ENCODE peak calls at places on chromosomes 5 and 9, in six cellular contexts. G is A549, Q is SK-N-SH, L is HepG2, I is GM12878, D is IMR-90. J is an unnamed sample.

GRCh38 chr5:151030377-151030776 is 10.0 kb downstream of the GPX3 start:
- DNase-seq in G (no peak), Q (no peak), L (no peak), I (no peak), D (no peak), J (no peak)

GRCh38 chr5:170251462-170251861 is 18.7 kb downstream of the C5orf58 start:
- DNase-seq in G (no peak), Q (no peak), L (no peak), I (no peak), D (no peak), J (no peak)

GRCh38 chr5:9456435-9457042 is 89.3 kb downstream of the SEMA5A start:
- DNase-seq in G (no peak), Q (peak), L (no peak), I (no peak), D (peak), J (no peak)

GRCh38 chr5:53262348-53262970 is 152.9 kb upstream of the MOCS2 start:
- DNase-seq in G (peak), Q (peak), L (peak), I (no peak), D (peak), J (peak)

GRCh38 chr9:122226142-122226757 is 2.5 kb downstream of the LHX6 start:
- DNase-seq in G (no peak), Q (peak), L (no peak), I (no peak), D (no peak), J (no peak)

GRCh38 chr5:17951392-17952169 is 317.3 kb downstream of the TAF11L14 start:
- DNase-seq in G (peak), Q (no peak), L (no peak), I (no peak), D (no peak), J (no peak)

GRCh38 chr9:78363221-78363620 is 66.3 kb downstream of the PSAT1 start:
- DNase-seq in G (no peak), Q (no peak), L (no peak), I (no peak), D (peak), J (no peak)

GRCh38 chr9:72753261-72753893 is 199.5 kb downstream of the ALDH1A1 start:
- DNase-seq in G (peak), Q (no peak), L (no peak), I (no peak), D (peak), J (no peak)

GRCh38 chr5:98929123-98929981 is 545 bp upstream of the CHD1 start:
- DNase-seq in G (peak), Q (peak), L (peak), I (peak), D (peak), J (peak)

GRCh38 chr5:159642379-159642778 is 273.9 kb upstream of the ADRA1B start:
- DNase-seq in G (no peak), Q (no peak), L (no peak), I (no peak), D (no peak), J (no peak)

DNA sequence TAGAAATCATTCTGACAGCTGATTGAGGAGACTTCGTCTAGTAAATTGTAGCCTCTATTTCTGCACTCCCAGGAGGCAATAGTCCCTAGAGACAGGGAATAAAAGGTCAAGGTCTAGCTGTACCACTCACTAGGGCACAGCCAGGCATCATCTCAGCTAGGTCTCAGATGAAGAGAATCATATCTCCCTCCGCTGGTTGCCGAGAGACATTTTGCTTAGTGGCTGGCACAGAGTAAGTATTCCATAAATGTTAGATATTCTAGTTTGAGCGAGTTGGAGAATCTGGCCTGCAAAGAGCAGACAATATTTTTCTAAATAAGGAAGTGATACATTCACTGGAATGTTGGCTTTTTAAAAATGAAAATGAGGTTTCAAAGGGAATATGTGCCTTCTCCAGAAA is 180.4 kb upstream of the ACTBL2 start:
- DNase-seq in G (no peak), Q (no peak), L (no peak), I (no peak), D (peak), J (no peak)
- TF ChIP-seq SMC3 in G (no peak), Q (peak), L (no peak), I (no peak), D (no peak), J (no peak)

GRCh38 chr5:2741946-2742345 is 9.5 kb downstream of the IRX2 start:
- DNase-seq in G (no peak), Q (no peak), L (no peak), I (no peak), D (no peak), J (no peak)

GRCh38 chr5:2739360-2740050 is 12.0 kb downstream of the IRX2 start:
- DNase-seq in G (no peak), Q (no peak), L (no peak), I (no peak), D (no peak), J (no peak)

GRCh38 chr5:2738700-2739359 is 12.6 kb downstream of the IRX2 start:
- DNase-seq in G (no peak), Q (no peak), L (no peak), I (no peak), D (no peak), J (no peak)

GRCh38 chr5:2740849-2741555 is 10.5 kb downstream of the IRX2 start:
- DNase-seq in G (no peak), Q (no peak), L (no peak), I (no peak), D (no peak), J (no peak)

GRCh38 chr5:2740051-2740848 is 11.2 kb downstream of the IRX2 start:
- DNase-seq in G (no peak), Q (no peak), L (no peak), I (no peak), D (no peak), J (no peak)
- TF ChIP-seq SMC3 in G (no peak), Q (no peak), L (no peak), I (no peak), D (no peak), J (no peak)

GRCh38 chr5:79544136-79544535 is 30.2 kb upstream of the HOMER1 start:
- DNase-seq in G (no peak), Q (no peak), L (no peak), I (no peak), D (no peak), J (no peak)

GRCh38 chr5:79547429-79547822 is 33.5 kb upstream of the HOMER1 start:
- DNase-seq in G (no peak), Q (no peak), L (peak), I (no peak), D (no peak), J (no peak)

GRCh38 chr5:79547982-79548381 is 34.0 kb upstream of the HOMER1 start:
- DNase-seq in G (no peak), Q (no peak), L (no peak), I (no peak), D (no peak), J (no peak)

GRCh38 chr5:79540939-79541338 is 27.0 kb upstream of the HOMER1 start:
- DNase-seq in G (no peak), Q (no peak), L (peak), I (no peak), D (no peak), J (no peak)

DNA sequence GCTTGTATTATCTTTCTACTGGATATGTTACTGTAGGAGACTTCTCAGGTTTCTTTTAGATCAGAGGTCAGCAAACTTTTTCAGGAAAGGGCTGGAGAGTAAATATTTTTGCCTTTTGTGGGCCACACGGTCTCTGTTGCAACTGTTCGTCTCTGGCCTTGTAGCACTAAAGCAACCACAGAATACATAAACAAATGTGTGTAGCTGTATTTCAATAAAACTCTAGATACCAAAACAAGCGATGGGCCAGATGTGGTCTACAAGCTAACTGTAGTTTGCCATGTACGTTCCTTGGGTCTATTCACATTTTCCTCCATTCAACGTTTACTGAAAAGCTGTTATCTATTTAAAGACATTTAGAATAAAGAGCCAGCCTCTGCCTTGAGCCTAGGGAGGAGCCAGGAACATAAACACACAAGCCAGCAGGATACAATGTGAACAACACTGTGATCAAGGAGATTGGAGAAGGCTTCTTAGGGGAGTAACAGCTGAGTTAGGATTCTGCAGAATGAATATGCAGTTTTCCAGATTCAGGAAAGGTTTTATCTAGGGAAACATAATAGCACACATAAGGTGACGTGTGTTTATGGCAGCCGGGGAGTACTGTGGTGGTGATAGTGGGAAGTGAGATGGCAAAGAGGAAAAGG is 33.0 kb upstream of the HOMER1 start:
- DNase-seq in G (no peak), Q (no peak), L (peak), I (no peak), D (peak), J (peak)
- TF ChIP-seq SMC3 in G (no peak), Q (no peak), L (no peak), I (no peak), D (no peak), J (no peak)

GRCh38 chr5:135242496-135243193 is 156.4 kb downstream of the MACROH2A1 start:
- DNase-seq in G (no peak), Q (no peak), L (no peak), I (no peak), D (peak), J (no peak)
- TF ChIP-seq SMC3 in G (no peak), Q (no peak), L (no peak), I (no peak), D (no peak), J (no peak)

GRCh38 chr9:129275626-129276247 is 97.7 kb upstream of the IER5L start:
- DNase-seq in G (no peak), Q (no peak), L (no peak), I (no peak), D (peak), J (no peak)
- TF ChIP-seq SMC3 in G (no peak), Q (no peak), L (no peak), I (no peak), D (no peak), J (no peak)

GRCh38 chr9:104961701-104962359 is 33.9 kb upstream of the ABCA1 start:
- DNase-seq in G (no peak), Q (no peak), L (no peak), I (no peak), D (peak), J (no peak)

GRCh38 chr9:104963076-104963475 is 35.1 kb upstream of the ABCA1 start:
- DNase-seq in G (no peak), Q (no peak), L (no peak), I (no peak), D (no peak), J (no peak)

GRCh38 chr9:104958756-104959155 is 30.8 kb upstream of the ABCA1 start:
- DNase-seq in G (no peak), Q (no peak), L (no peak), I (no peak), D (no peak), J (no peak)

GRCh38 chr9:104961238-104961637 is 33.3 kb upstream of the ABCA1 start:
- DNase-seq in G (peak), Q (peak), L (peak), I (peak), D (peak), J (peak)
- TF ChIP-seq SMC3 in G (no peak), Q (no peak), L (no peak), I (no peak), D (no peak), J (no peak)

GRCh38 chr9:108086624-108087023 is 597.1 kb upstream of the KLF4 start:
- DNase-seq in G (no peak), Q (no peak), L (no peak), I (no peak), D (no peak), J (no peak)

GRCh38 chr9:108081112-108081511 is 591.5 kb upstream of the KLF4 start:
- DNase-seq in G (no peak), Q (no peak), L (no peak), I (no peak), D (no peak), J (no peak)

GRCh38 chr9:108083796-108084352 is 594.3 kb upstream of the KLF4 start:
- DNase-seq in G (no peak), Q (no peak), L (no peak), I (no peak), D (no peak), J (no peak)

GRCh38 chr9:108080285-108080684 is 590.7 kb upstream of the KLF4 start:
- DNase-seq in G (no peak), Q (no peak), L (no peak), I (no peak), D (no peak), J (no peak)

GRCh38 chr9:108083160-108083559 is 593.6 kb upstream of the KLF4 start:
- DNase-seq in G (no peak), Q (peak), L (no peak), I (no peak), D (no peak), J (no peak)
- TF ChIP-seq SMC3 in G (no peak), Q (no peak), L (no peak), I (no peak), D (no peak), J (no peak)

DNA sequence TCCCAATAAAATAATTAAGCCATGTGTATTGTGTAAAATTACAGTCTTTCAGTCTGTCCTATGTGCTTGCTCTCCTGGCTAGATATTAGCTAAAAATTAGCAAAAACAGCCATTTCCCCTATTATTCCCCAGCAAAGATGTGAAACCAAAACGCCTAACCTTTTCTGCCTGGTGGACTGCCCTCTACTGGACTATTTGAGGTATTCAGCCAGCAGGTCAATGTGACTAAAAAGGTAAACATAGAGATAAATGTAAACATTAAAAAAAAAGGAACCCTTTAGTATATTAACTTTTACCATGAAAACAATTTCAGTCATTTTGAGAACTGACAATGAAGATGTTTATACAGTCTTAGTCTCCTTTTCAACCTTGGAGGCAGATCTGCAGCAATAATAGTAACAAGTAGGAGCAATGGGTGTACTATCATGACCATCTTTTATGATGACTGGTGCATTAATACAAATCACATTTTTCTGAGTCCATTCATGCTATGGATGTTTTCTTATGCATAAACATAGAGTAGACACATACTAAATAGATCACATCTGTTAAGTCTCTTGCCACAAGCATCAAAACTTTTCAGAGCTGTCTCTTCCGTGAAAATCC is 10.1 kb downstream of the ATG12 start:
- DNase-seq in G (peak), Q (peak), L (peak), I (no peak), D (peak), J (peak)
- TF ChIP-seq SMC3 in G (peak), Q (peak), L (peak), I (peak), D (peak), J (peak)